ENCODE peak calls at places on chromosomes 3 and 15, in nine cellular contexts. One of them, this sample, is unnamed.

GRCh38 chr3:146851665-146852064 is 246.5 kb upstream of the PLSCR5 start:
- DNase-seq in AG09319: no peak
- DNase-seq in upper lobe of right lung: no peak
- DNase-seq in cardiac fibroblast: no peak
- DNase-seq in neural progenitor cell: no peak
- DNase-seq in astrocyte: no peak
- DNase-seq in NAMALWA: no peak
- DNase-seq in posterior cingulate gyrus: no peak
- DNase-seq in fibroblast of the aortic adventitia: no peak
- DNase-seq in this sample: no peak

GRCh38 chr3:132253262-132253878 is 63.8 kb upstream of the ACP3 start:
- DNase-seq in AG09319: peak
- DNase-seq in cardiac fibroblast: peak
- DNase-seq in astrocyte: peak
- DNase-seq in NAMALWA: peak
- DNase-seq in fibroblast of the aortic adventitia: peak
- DNase-seq in upper lobe of right lung: no peak
- DNase-seq in posterior cingulate gyrus: no peak
- DNase-seq in neural progenitor cell: peak
- DNase-seq in this sample: peak

GRCh38 chr15:32688151-32688639 is 29.6 kb upstream of the GREM1 start:
- DNase-seq in neural progenitor cell: no peak
- DNase-seq in fibroblast of the aortic adventitia: no peak
- DNase-seq in upper lobe of right lung: peak
- DNase-seq in AG09319: no peak
- DNase-seq in astrocyte: peak
- DNase-seq in posterior cingulate gyrus: no peak
- DNase-seq in cardiac fibroblast: peak
- DNase-seq in NAMALWA: no peak
- DNase-seq in this sample: no peak

GRCh38 chr3:176147251-176147650 is 1050.0 kb downstream of the TBL1XR1 start:
- DNase-seq in posterior cingulate gyrus: no peak
- DNase-seq in fibroblast of the aortic adventitia: no peak
- DNase-seq in cardiac fibroblast: no peak
- DNase-seq in astrocyte: no peak
- DNase-seq in upper lobe of right lung: no peak
- DNase-seq in NAMALWA: no peak
- DNase-seq in AG09319: no peak
- DNase-seq in neural progenitor cell: no peak
- DNase-seq in this sample: no peak

GRCh38 chr3:24357635-24358034 is 137.0 kb downstream of the THRB start:
- DNase-seq in fibroblast of the aortic adventitia: no peak
- DNase-seq in cardiac fibroblast: no peak
- DNase-seq in NAMALWA: no peak
- DNase-seq in upper lobe of right lung: no peak
- DNase-seq in posterior cingulate gyrus: no peak
- DNase-seq in AG09319: no peak
- DNase-seq in astrocyte: no peak
- DNase-seq in neural progenitor cell: no peak
- DNase-seq in this sample: no peak

GRCh38 chr3:155292133-155292532 is 1.4 kb downstream of the STRIT1 start:
- DNase-seq in NAMALWA: no peak
- DNase-seq in neural progenitor cell: no peak
- DNase-seq in astrocyte: no peak
- DNase-seq in fibroblast of the aortic adventitia: peak
- DNase-seq in upper lobe of right lung: no peak
- DNase-seq in cardiac fibroblast: peak
- DNase-seq in posterior cingulate gyrus: no peak
- DNase-seq in AG09319: no peak
- DNase-seq in this sample: no peak

GRCh38 chr3:64344721-64345207 is 119.5 kb upstream of the PRICKLE2 start:
- DNase-seq in posterior cingulate gyrus: no peak
- DNase-seq in cardiac fibroblast: peak
- DNase-seq in neural progenitor cell: peak
- DNase-seq in AG09319: no peak
- DNase-seq in fibroblast of the aortic adventitia: peak
- DNase-seq in astrocyte: peak
- DNase-seq in NAMALWA: no peak
- DNase-seq in upper lobe of right lung: no peak
- DNase-seq in this sample: no peak

GRCh38 chr3:63847718-63848450 is 15.7 kb downstream of the THOC7 start:
- DNase-seq in astrocyte: no peak
- DNase-seq in fibroblast of the aortic adventitia: no peak
- DNase-seq in neural progenitor cell: no peak
- DNase-seq in cardiac fibroblast: no peak
- DNase-seq in AG09319: no peak
- DNase-seq in NAMALWA: no peak
- DNase-seq in posterior cingulate gyrus: no peak
- DNase-seq in upper lobe of right lung: no peak
- DNase-seq in this sample: no peak

GRCh38 chr3:112814256-112814655 is 32.4 kb downstream of the CD200R1L start:
- DNase-seq in astrocyte: peak
- DNase-seq in upper lobe of right lung: no peak
- DNase-seq in posterior cingulate gyrus: no peak
- DNase-seq in neural progenitor cell: peak
- DNase-seq in fibroblast of the aortic adventitia: peak
- DNase-seq in AG09319: peak
- DNase-seq in cardiac fibroblast: peak
- DNase-seq in NAMALWA: peak
- DNase-seq in this sample: no peak

GRCh38 chr3:145716519-145716918 is 444.5 kb downstream of the PLOD2 start:
- DNase-seq in posterior cingulate gyrus: no peak
- DNase-seq in upper lobe of right lung: no peak
- DNase-seq in NAMALWA: no peak
- DNase-seq in neural progenitor cell: no peak
- DNase-seq in cardiac fibroblast: peak
- DNase-seq in fibroblast of the aortic adventitia: peak
- DNase-seq in astrocyte: no peak
- DNase-seq in AG09319: peak
- DNase-seq in this sample: no peak

GRCh38 chr15:90315276-90315982 is 36.7 kb upstream of the ZNF774 start:
- DNase-seq in upper lobe of right lung: no peak
- DNase-seq in NAMALWA: no peak
- DNase-seq in astrocyte: peak
- DNase-seq in neural progenitor cell: no peak
- DNase-seq in fibroblast of the aortic adventitia: peak
- DNase-seq in posterior cingulate gyrus: no peak
- DNase-seq in cardiac fibroblast: peak
- DNase-seq in AG09319: no peak
- DNase-seq in this sample: no peak

GRCh38 chr3:72745146-72745976 is 102.9 kb downstream of the SHQ1 start:
- DNase-seq in posterior cingulate gyrus: no peak
- DNase-seq in astrocyte: peak
- DNase-seq in NAMALWA: no peak
- DNase-seq in upper lobe of right lung: no peak
- DNase-seq in fibroblast of the aortic adventitia: no peak
- DNase-seq in neural progenitor cell: peak
- DNase-seq in cardiac fibroblast: no peak
- DNase-seq in AG09319: no peak
- DNase-seq in this sample: no peak

GRCh38 chr3:129530331-129530761 is 1.9 kb downstream of the RHO start:
- DNase-seq in astrocyte: peak
- DNase-seq in posterior cingulate gyrus: no peak
- DNase-seq in cardiac fibroblast: peak
- DNase-seq in NAMALWA: no peak
- DNase-seq in AG09319: peak
- DNase-seq in fibroblast of the aortic adventitia: peak
- DNase-seq in upper lobe of right lung: no peak
- DNase-seq in neural progenitor cell: peak
- DNase-seq in this sample: no peak

GRCh38 chr3:45497963-45498362 is 96.6 kb upstream of the LIMD1 start:
- DNase-seq in AG09319: no peak
- DNase-seq in upper lobe of right lung: no peak
- DNase-seq in astrocyte: no peak
- DNase-seq in neural progenitor cell: no peak
- DNase-seq in NAMALWA: no peak
- DNase-seq in fibroblast of the aortic adventitia: no peak
- DNase-seq in cardiac fibroblast: no peak
- DNase-seq in posterior cingulate gyrus: no peak
- DNase-seq in this sample: no peak

GRCh38 chr3:161275919-161276318 is 54.8 kb downstream of the NMD3 start:
- DNase-seq in AG09319: no peak
- DNase-seq in astrocyte: no peak
- DNase-seq in NAMALWA: no peak
- DNase-seq in neural progenitor cell: no peak
- DNase-seq in posterior cingulate gyrus: no peak
- DNase-seq in upper lobe of right lung: no peak
- DNase-seq in cardiac fibroblast: no peak
- DNase-seq in fibroblast of the aortic adventitia: no peak
- DNase-seq in this sample: no peak

GRCh38 chr15:58269455-58270414 is 131.6 kb downstream of the AQP9 start:
- DNase-seq in astrocyte: peak
- DNase-seq in NAMALWA: peak
- DNase-seq in fibroblast of the aortic adventitia: peak
- DNase-seq in upper lobe of right lung: no peak
- DNase-seq in cardiac fibroblast: peak
- DNase-seq in AG09319: peak
- DNase-seq in posterior cingulate gyrus: no peak
- DNase-seq in neural progenitor cell: peak
- DNase-seq in this sample: peak

GRCh38 chr15:86183765-86184491 is 104.3 kb downstream of the AGBL1 start:
- DNase-seq in astrocyte: peak
- DNase-seq in neural progenitor cell: peak
- DNase-seq in NAMALWA: no peak
- DNase-seq in upper lobe of right lung: no peak
- DNase-seq in posterior cingulate gyrus: peak
- DNase-seq in AG09319: no peak
- DNase-seq in fibroblast of the aortic adventitia: no peak
- DNase-seq in cardiac fibroblast: no peak
- DNase-seq in this sample: no peak

GRCh38 chr15:76333720-76334437 is 2.7 kb upstream of the ISL2 start:
- DNase-seq in upper lobe of right lung: no peak
- DNase-seq in astrocyte: no peak
- DNase-seq in posterior cingulate gyrus: no peak
- DNase-seq in fibroblast of the aortic adventitia: no peak
- DNase-seq in neural progenitor cell: peak
- DNase-seq in AG09319: no peak
- DNase-seq in NAMALWA: peak
- DNase-seq in cardiac fibroblast: no peak
- DNase-seq in this sample: peak

GRCh38 chr3:112351823-112352222 is 18.9 kb downstream of the CD200 start:
- DNase-seq in astrocyte: no peak
- DNase-seq in NAMALWA: no peak
- DNase-seq in cardiac fibroblast: no peak
- DNase-seq in fibroblast of the aortic adventitia: no peak
- DNase-seq in upper lobe of right lung: no peak
- DNase-seq in posterior cingulate gyrus: no peak
- DNase-seq in neural progenitor cell: no peak
- DNase-seq in AG09319: no peak
- DNase-seq in this sample: no peak

GRCh38 chr3:22568285-22568684 is 634.8 kb upstream of the UBE2E2 start:
- DNase-seq in AG09319: no peak
- DNase-seq in cardiac fibroblast: no peak
- DNase-seq in neural progenitor cell: no peak
- DNase-seq in upper lobe of right lung: no peak
- DNase-seq in astrocyte: no peak
- DNase-seq in NAMALWA: no peak
- DNase-seq in fibroblast of the aortic adventitia: no peak
- DNase-seq in posterior cingulate gyrus: no peak
- DNase-seq in this sample: no peak

GRCh38 chr15:63763476-63764123 is 70.1 kb downstream of the HERC1 start:
- DNase-seq in neural progenitor cell: no peak
- DNase-seq in NAMALWA: no peak
- DNase-seq in AG09319: no peak
- DNase-seq in upper lobe of right lung: no peak
- DNase-seq in cardiac fibroblast: no peak
- DNase-seq in astrocyte: peak
- DNase-seq in posterior cingulate gyrus: no peak
- DNase-seq in fibroblast of the aortic adventitia: no peak
- DNase-seq in this sample: peak

GRCh38 chr15:40430271-40430805 is 10.4 kb upstream of the BAHD1 start:
- DNase-seq in posterior cingulate gyrus: no peak
- DNase-seq in fibroblast of the aortic adventitia: peak
- DNase-seq in cardiac fibroblast: no peak
- DNase-seq in astrocyte: peak
- DNase-seq in AG09319: no peak
- DNase-seq in NAMALWA: no peak
- DNase-seq in upper lobe of right lung: no peak
- DNase-seq in neural progenitor cell: no peak
- DNase-seq in this sample: no peak

GRCh38 chr3:170128977-170129431 is 52.5 kb downstream of the PHC3 start:
- DNase-seq in fibroblast of the aortic adventitia: peak
- DNase-seq in neural progenitor cell: no peak
- DNase-seq in AG09319: no peak
- DNase-seq in posterior cingulate gyrus: no peak
- DNase-seq in cardiac fibroblast: peak
- DNase-seq in NAMALWA: peak
- DNase-seq in astrocyte: peak
- DNase-seq in upper lobe of right lung: no peak
- DNase-seq in this sample: peak

GRCh38 chr3:52532517-52532837 is 1.2 kb downstream of the NT5DC2 start:
- DNase-seq in neural progenitor cell: peak
- DNase-seq in cardiac fibroblast: peak
- DNase-seq in NAMALWA: peak
- DNase-seq in astrocyte: peak
- DNase-seq in upper lobe of right lung: peak
- DNase-seq in AG09319: no peak
- DNase-seq in fibroblast of the aortic adventitia: peak
- DNase-seq in posterior cingulate gyrus: no peak
- DNase-seq in this sample: peak

GRCh38 chr15:27850961-27851636 is 248.0 kb downstream of the OCA2 start:
- DNase-seq in fibroblast of the aortic adventitia: no peak
- DNase-seq in AG09319: no peak
- DNase-seq in posterior cingulate gyrus: no peak
- DNase-seq in cardiac fibroblast: no peak
- DNase-seq in neural progenitor cell: no peak
- DNase-seq in upper lobe of right lung: no peak
- DNase-seq in astrocyte: no peak
- DNase-seq in NAMALWA: no peak
- DNase-seq in this sample: no peak

GRCh38 chr3:34213481-34213880 is 415.1 kb downstream of the PDCD6IP start:
- DNase-seq in posterior cingulate gyrus: no peak
- DNase-seq in cardiac fibroblast: no peak
- DNase-seq in AG09319: no peak
- DNase-seq in neural progenitor cell: peak
- DNase-seq in NAMALWA: no peak
- DNase-seq in upper lobe of right lung: no peak
- DNase-seq in astrocyte: no peak
- DNase-seq in fibroblast of the aortic adventitia: no peak
- DNase-seq in this sample: no peak

GRCh38 chr3:141877911-141878310 is 1.5 kb downstream of the ATP1B3 start:
- DNase-seq in neural progenitor cell: peak
- DNase-seq in astrocyte: peak
- DNase-seq in fibroblast of the aortic adventitia: peak
- DNase-seq in upper lobe of right lung: no peak
- DNase-seq in posterior cingulate gyrus: no peak
- DNase-seq in NAMALWA: peak
- DNase-seq in cardiac fibroblast: peak
- DNase-seq in AG09319: no peak
- DNase-seq in this sample: no peak